ENCODE peak calls at places on chromosomes 3 and 15, in seven cellular contexts. T is BJ; D is HepG2; U is CD4-positive, alpha-beta T cell; Y is IMR-90; A is psoas muscle; E is naive thymus-derived CD4-positive, alpha-beta T cell. V is an unnamed sample. For H3K27me3, the result is how much of the 10 kb centered on the place peaks cover.

GRCh38 chr15:88204584-88204983 is 52.0 kb downstream of the NTRK3 start:
- DNase-seq in T (no peak), D (no peak), U (no peak), Y (no peak), A (no peak), E (no peak), V (no peak)

GRCh38 chr3:98353554-98353953 is at the start of gene OR5K4:
- DNase-seq in T (no peak), D (no peak), U (no peak), Y (no peak), A (no peak), E (no peak), V (no peak)

GRCh38 chr15:101664303-101664913 is 12.2 kb upstream of the TM2D3 start:
- DNase-seq in T (no peak), D (peak), U (no peak), Y (no peak), A (no peak), E (no peak), V (no peak)

GRCh38 chr3:24495334-24495994 is 814 bp upstream of the THRB start:
- DNase-seq in T (no peak), D (peak), U (no peak), Y (no peak), A (peak), E (no peak), V (no peak)

GRCh38 chr3:38646630-38647029 is 2.9 kb downstream of the SCN5A start:
- DNase-seq in T (no peak), D (peak), U (no peak), Y (peak), A (no peak), E (no peak), V (no peak)

GRCh38 chr15:79290642-79291275 is 8.2 kb downstream of the ANKRD34C start:
- DNase-seq in T (no peak), D (no peak), U (no peak), Y (no peak), A (no peak), E (no peak), V (no peak)

GRCh38 chr15:78257681-78258080 is 6.7 kb upstream of the DNAJA4 start:
- DNase-seq in T (no peak), D (no peak), U (no peak), Y (no peak), A (no peak), E (no peak), V (no peak)

GRCh38 chr15:55627730-55628368 is 39.7 kb upstream of the PYGO1 start:
- DNase-seq in T (peak), D (peak), U (no peak), Y (peak), A (peak), E (no peak), V (no peak)

GRCh38 chr15:78242128-78242527 is 7.8 kb upstream of the ACSBG1 start:
- DNase-seq in T (no peak), D (peak), U (no peak), Y (no peak), A (no peak), E (no peak), V (peak)

GRCh38 chr3:31361391-31362273 is 171.1 kb upstream of the STT3B start:
- DNase-seq in T (peak), D (no peak), U (no peak), Y (peak), A (no peak), E (no peak), V (no peak)

GRCh38 chr15:90883971-90884718 is at the start of gene FES:
- DNase-seq in T (no peak), D (no peak), U (no peak), Y (peak), A (peak), E (no peak), V (no peak)

DNA sequence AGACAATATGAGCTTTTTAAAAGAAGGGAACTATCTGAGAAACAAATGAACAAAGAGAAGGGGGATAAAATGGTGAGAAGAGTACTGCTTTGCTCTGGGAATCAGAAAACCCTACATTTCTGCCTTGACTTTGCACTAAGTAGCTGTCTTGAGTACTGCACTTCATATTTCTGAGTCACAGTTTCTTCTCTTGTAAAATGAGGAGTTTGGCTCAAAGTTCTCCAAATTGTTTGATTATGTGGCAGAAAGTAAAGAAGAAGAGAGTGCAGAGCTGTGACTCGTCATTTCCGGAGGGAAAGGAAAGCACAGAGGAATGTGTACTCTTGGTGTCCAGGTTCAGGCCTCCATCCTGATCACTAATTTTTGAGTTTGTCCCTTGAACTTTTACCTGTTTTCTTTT is 54.7 kb downstream of the TP63 start:
- DNase-seq in T (peak), D (peak), U (no peak), Y (peak), A (no peak), E (no peak), V (no peak)
- H3K27me3 ChIP-seq in T (under half), D (under half), U (under half), Y (under half), A (under half), E (under half), V (under half)

GRCh38 chr15:31480356-31481058 is 153.9 kb downstream of the KLF13 start:
- DNase-seq in T (no peak), D (no peak), U (no peak), Y (no peak), A (no peak), E (no peak), V (no peak)

GRCh38 chr15:31483924-31484368 is 157.3 kb downstream of the KLF13 start:
- DNase-seq in T (no peak), D (no peak), U (peak), Y (no peak), A (no peak), E (peak), V (peak)

GRCh38 chr15:31483053-31483923 is 156.7 kb downstream of the KLF13 start:
- DNase-seq in T (no peak), D (no peak), U (no peak), Y (no peak), A (no peak), E (peak), V (peak)

GRCh38 chr15:31481157-31481556 is 154.5 kb downstream of the KLF13 start:
- DNase-seq in T (no peak), D (no peak), U (no peak), Y (no peak), A (no peak), E (no peak), V (no peak)

DNA sequence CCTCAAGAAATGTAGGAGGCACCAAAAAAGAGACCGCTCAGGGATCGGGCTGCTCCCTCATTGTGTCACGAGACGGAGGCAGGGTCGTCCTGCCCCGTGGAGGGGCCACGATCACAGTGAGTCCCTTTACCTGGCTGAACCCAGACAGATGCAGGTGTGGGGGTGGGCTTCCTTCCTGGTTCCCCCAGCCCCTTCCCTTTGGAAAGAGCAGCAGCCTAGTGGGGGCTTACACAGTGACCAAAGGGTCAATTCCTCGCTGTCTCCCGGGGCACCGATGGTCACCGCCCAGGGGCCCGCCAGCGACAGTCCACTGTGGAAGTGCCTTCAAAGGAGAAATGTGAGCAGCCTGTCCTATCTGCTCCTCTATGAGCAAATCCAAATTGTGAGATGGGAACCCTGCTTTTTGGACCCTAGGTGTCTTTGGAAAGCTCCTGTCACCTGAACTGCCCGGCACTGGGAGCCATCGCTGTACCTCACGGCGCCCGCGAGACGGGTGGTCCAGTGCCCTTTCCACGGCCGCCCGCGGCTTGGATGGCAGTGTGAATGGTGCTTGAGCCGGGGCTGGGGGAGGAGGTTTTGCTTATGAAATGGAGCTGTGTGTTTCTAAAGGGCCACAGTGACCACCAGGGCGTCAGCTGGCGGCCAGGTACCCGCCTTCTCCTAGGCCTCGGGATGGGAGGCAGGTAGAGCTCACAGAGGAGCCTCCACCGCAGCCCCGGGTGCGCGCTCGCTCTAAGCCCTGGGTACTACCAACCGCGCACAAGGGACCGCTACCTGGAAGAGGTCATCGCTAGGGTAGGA is 155.7 kb downstream of the KLF13 start:
- DNase-seq in T (no peak), D (no peak), U (no peak), Y (no peak), A (no peak), E (no peak), V (no peak)
- H3K27me3 ChIP-seq in T (under half), D (under half), U (under half), Y (under half), A (under half), E (under half), V (under half)

GRCh38 chr3:62366093-62366419 is 7.3 kb downstream of the FEZF2 start:
- DNase-seq in T (no peak), D (no peak), U (no peak), Y (no peak), A (no peak), E (no peak), V (no peak)
- H3K27me3 ChIP-seq in T (under half), D (under half), U (under half), Y (half or more), A (under half), E (under half), V (under half)

GRCh38 chr3:12709334-12709733 is 45.4 kb upstream of the RAF1 start:
- DNase-seq in T (no peak), D (no peak), U (no peak), Y (no peak), A (no peak), E (no peak), V (no peak)
- H3K27me3 ChIP-seq in T (under half), D (under half), U (under half), Y (under half), A (under half), E (under half), V (under half)

V was measured in CD4-positive, CD25-positive, alpha-beta regulatory T cell.